ENCODE peak calls at places on chromosomes 16 and 17, in six cellular contexts. Z, O, I, J, Y and D are unnamed samples.

GRCh38 chr16:86171329-86171728 is 272.4 kb downstream of the IRF8 start:
- DNase-seq in J (no peak), Z (no peak), I (no peak), O (no peak), Y (no peak), D (no peak)

GRCh38 chr16:77273815-77274214 is 74.6 kb downstream of the SYCE1L start:
- DNase-seq in O (no peak), Y (no peak), Z (no peak), I (no peak), J (no peak), D (peak; percentile 40)

GRCh38 chr16:66226762-66227161 is 139.7 kb upstream of the CDH5 start:
- DNase-seq in Z (no peak), O (no peak), I (no peak), J (no peak), Y (no peak), D (no peak)

GRCh38 chr17:6936370-6937028 is 59.4 kb upstream of the ALOX12 start:
- DNase-seq in Z (no peak), Y (peak; percentile 38), I (no peak), J (no peak), O (no peak), D (no peak)

GRCh38 chr17:31321481-31321880 is at the start of gene EVI2A:
- DNase-seq in I (no peak), J (peak; percentile 69), O (peak; percentile 11), Y (peak; percentile 57), Z (no peak), D (peak; percentile 95)

GRCh38 chr16:23941963-23942564 is 106.3 kb downstream of the PRKCB start:
- DNase-seq in J (no peak), I (no peak), Z (no peak), Y (no peak), O (peak; percentile 52), D (no peak)

GRCh38 chr17:77373298-77374169 is 232.8 kb downstream of the SEC14L1 start:
- DNase-seq in Y (no peak), I (no peak), Z (no peak), J (no peak), O (peak; percentile 48), D (peak; percentile 59)

GRCh38 chr17:50471009-50471905 is 2.6 kb upstream of the CHAD start:
- DNase-seq in I (no peak), O (no peak), J (no peak), Z (no peak), Y (no peak), D (no peak)

GRCh38 chr16:53518550-53519416 is 15.8 kb upstream of the AKTIP start:
- DNase-seq in Y (peak; percentile 92), O (peak; percentile 39), J (peak; percentile 97), Z (no peak), I (no peak), D (peak; percentile 88)

GRCh38 chr17:42772945-42773289 is 332 bp upstream of the VPS25 start:
- DNase-seq in I (no peak), O (no peak), Z (no peak), Y (no peak), J (no peak), D (no peak)

GRCh38 chr16:71515026-71515425 is 11.2 kb upstream of the CHST4 start:
- DNase-seq in O (no peak), I (no peak), Z (no peak), Y (no peak), J (no peak), D (no peak)

GRCh38 chr16:27867122-27868110 is 196.1 kb downstream of the GSG1L start:
- DNase-seq in O (peak; percentile 93), Y (peak; percentile 78), J (no peak), I (peak; percentile 78), Z (peak; percentile 88), D (peak; percentile 51)

GRCh38 chr16:50266337-50267091 is at the start of gene ADCY7:
- DNase-seq in O (peak; percentile 91), Y (peak; percentile 38), Z (no peak), I (no peak), J (no peak), D (peak; percentile 97)

GRCh38 chr17:43655702-43656275 is 5.9 kb downstream of the MEOX1 start:
- DNase-seq in J (no peak), I (no peak), Z (no peak), O (no peak), Y (no peak), D (peak; percentile 46)

GRCh38 chr17:77424585-77425344 is 284.0 kb downstream of the SEC14L1 start:
- DNase-seq in O (peak; percentile 44), J (no peak), I (no peak), Y (peak; percentile 72), Z (peak; percentile 69), D (peak; percentile 59)

GRCh38 chr16:359067-359763 is 6.7 kb upstream of the AXIN1 start:
- DNase-seq in J (no peak), Z (no peak), Y (no peak), O (no peak), I (peak; percentile 67), D (no peak)

GRCh38 chr17:72406501-72406900 is 285.7 kb downstream of the SOX9 start:
- DNase-seq in I (no peak), Z (no peak), J (no peak), Y (no peak), O (no peak), D (no peak)

GRCh38 chr16:6160871-6161270 is 1063.3 kb upstream of the EEF2KMT start:
- DNase-seq in O (no peak), Z (no peak), Y (no peak), J (no peak), I (no peak), D (no peak)

GRCh38 chr16:67663151-67663876 is 2.6 kb downstream of the PARD6A start:
- DNase-seq in Y (no peak), O (peak; percentile 45), J (no peak), I (no peak), Z (peak; percentile 31), D (peak; percentile 70)

GRCh38 chr17:43226393-43226792 is 2.0 kb downstream of the CCDC200 start:
- DNase-seq in I (no peak), Y (no peak), Z (no peak), J (no peak), O (no peak), D (no peak)

GRCh38 chr16:24815052-24815451 is 30.7 kb upstream of the SLC5A11 start:
- DNase-seq in Z (no peak), I (no peak), J (no peak), O (no peak), Y (no peak), D (no peak)

GRCh38 chr16:1906846-1907165 is 11.4 kb downstream of the HS3ST6 start:
- DNase-seq in I (no peak), Z (no peak), J (no peak), O (no peak), Y (no peak), D (no peak)

GRCh38 chr16:89489731-89490385 is 503 bp downstream of the ANKRD11 start:
- DNase-seq in Z (no peak), I (no peak), J (no peak), O (no peak), Y (no peak), D (no peak)

GRCh38 chr16:79599837-79600635 is 501 bp downstream of the MAF start:
- DNase-seq in J (no peak), Z (peak; percentile 49), Y (no peak), O (no peak), I (no peak), D (peak; percentile 4)

GRCh38 chr16:89100601-89101302 is 7.1 kb downstream of the ACSF3 start:
- DNase-seq in Y (no peak), J (no peak), I (no peak), O (no peak), Z (no peak), D (no peak)

DNA sequence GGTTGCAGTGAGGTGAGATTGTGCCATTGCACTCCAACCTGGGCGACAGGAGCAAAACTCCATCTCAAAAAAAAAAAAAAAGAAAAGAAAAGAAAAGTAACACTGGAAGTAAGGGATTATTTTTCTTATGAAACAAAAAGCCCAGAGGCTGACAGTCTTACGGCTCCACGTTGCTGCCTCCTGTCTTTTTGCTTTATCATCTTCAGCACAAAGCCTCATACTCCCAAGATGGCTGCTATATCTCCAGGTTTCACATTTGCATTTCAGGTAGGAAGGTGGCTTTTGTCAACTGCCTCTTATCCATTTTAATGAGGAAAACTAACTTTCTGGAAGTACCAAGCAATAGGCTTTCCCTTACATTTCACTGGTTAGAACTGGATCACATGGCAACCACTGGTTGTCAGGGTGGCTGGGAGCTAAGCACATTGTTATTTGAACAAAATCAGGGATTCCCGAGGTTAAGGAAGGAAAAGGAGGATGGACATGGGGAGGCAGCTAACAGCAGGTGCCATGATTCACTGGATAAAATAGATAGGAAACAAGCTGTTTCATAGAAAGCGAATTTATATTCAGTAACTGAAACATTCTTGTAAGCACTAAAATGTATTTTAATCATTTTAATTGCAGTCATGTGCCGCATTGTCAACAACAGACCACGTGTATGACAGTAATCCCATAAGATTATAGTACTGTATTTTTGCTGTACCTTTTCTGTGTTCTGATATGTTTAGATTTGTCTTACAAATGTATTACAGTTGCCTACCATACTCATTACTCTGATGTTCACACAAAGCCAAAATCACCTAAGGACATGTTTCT is 58.6 kb downstream of the KSR1 start:
- DNase-seq in O (no peak), J (no peak), I (no peak), Z (no peak), Y (no peak), D (no peak)
- TF ChIP-seq CTCF in O (no peak), J (no peak), I (no peak), Z (no peak), Y (no peak), D (no peak)

GRCh38 chr17:49438885-49439284 is 24.2 kb upstream of the PHB1 start:
- DNase-seq in O (no peak), Y (no peak), Z (no peak), I (no peak), J (no peak), D (peak; percentile 48)

GRCh38 chr17:49439305-49439672 is 24.6 kb upstream of the PHB1 start:
- DNase-seq in J (no peak), O (no peak), I (no peak), Z (no peak), Y (no peak), D (no peak)

GRCh38 chr17:49439673-49440571 is 25.2 kb upstream of the PHB1 start:
- DNase-seq in J (no peak), I (peak; percentile 49), O (no peak), Z (no peak), Y (no peak), D (no peak)

GRCh38 chr17:49437696-49438438 is 23.2 kb upstream of the PHB1 start:
- DNase-seq in Z (no peak), Y (no peak), O (no peak), I (no peak), J (no peak), D (no peak)

GRCh38 chr17:49438439-49438861 is 23.8 kb upstream of the PHB1 start:
- DNase-seq in I (peak; percentile 41), O (no peak), J (no peak), Z (no peak), Y (no peak), D (no peak)
- TF ChIP-seq MYC in I (no peak), O (no peak), J (no peak), Z (no peak), Y (no peak), D (no peak)

GRCh38 chr17:4785311-4786110 is 653 bp downstream of the VMO1 start:
- DNase-seq in Y (no peak), O (no peak), Z (no peak), I (no peak), J (no peak), D (no peak)
- TF ChIP-seq MAX in Y (no peak), O (no peak), Z (no peak), I (no peak), J (no peak), D (no peak)

DNA sequence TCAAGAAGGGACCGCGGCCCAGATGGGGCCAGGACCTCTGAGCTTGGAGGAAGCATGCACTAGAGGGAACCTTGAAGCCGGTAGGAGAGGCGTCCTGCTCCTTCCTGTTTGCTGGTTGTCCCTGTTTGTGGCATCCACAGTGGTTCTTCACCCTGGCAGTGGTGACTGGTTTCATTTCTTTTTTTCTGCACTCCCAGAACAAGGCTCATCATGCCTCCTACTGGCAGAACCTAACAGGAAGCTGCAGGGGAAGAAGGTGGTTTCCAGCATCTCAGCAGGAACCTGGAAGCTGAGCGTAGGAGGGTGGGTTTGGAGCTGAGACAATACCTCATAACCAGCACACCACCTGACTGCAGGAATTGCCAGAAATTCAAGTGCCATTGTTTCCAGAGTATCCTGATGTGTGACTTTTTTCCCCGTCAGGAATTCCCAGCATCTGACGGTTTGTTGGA is 5.8 kb downstream of the TMEM231 start:
- DNase-seq in I (peak; percentile 58), Z (peak; percentile 61), O (no peak), Y (peak; percentile 52), J (peak; percentile 69), D (peak; percentile 79)
- TF ChIP-seq CTCF in I (peak; percentile 81), Z (no peak), O (peak; percentile 55), Y (peak; percentile 47), J (peak; percentile 78), D (peak; percentile 79)